ENCODE peak calls at places on chromosomes 13 and 19, in four cellular contexts. T is A549, G is K562, E is HepG2. R is an unnamed sample.

GRCh38 chr13:105937451-105937850 is 598.0 kb downstream of the EFNB2 start:
- DNase-seq in G (no peak), T (no peak), E (no peak), R (no peak)

GRCh38 chr13:30928971-30929370 is 3.5 kb upstream of the TEX26 start:
- DNase-seq in G (no peak), T (no peak), E (no peak), R (no peak)

GRCh38 chr13:66723606-66724005 is 506.5 kb downstream of the PCDH9 start:
- DNase-seq in G (no peak), E (no peak), T (no peak), R (no peak)

GRCh38 chr13:109383683-109384082 is 402.7 kb downstream of the IRS2 start:
- DNase-seq in T (no peak), G (no peak), E (no peak), R (no peak)

GRCh38 chr19:40273469-40274360 is 11.4 kb downstream of the AKT2 start:
- DNase-seq in T (no peak), G (no peak), E (no peak), R (no peak)

GRCh38 chr19:15199652-15200574 is 882 bp downstream of the NOTCH3 start:
- DNase-seq in E (no peak), T (no peak), G (peak; percentile 59), R (peak; percentile 89)

GRCh38 chr19:32222594-32222993 is 122.8 kb upstream of the ZNF507 start:
- DNase-seq in T (no peak), E (no peak), G (no peak), R (no peak)

GRCh38 chr19:39829702-39830275 is 4.2 kb downstream of the DYRK1B start:
- DNase-seq in G (no peak), T (no peak), E (no peak), R (no peak)

GRCh38 chr13:49086711-49087110 is 111.0 kb downstream of the FNDC3A start:
- DNase-seq in T (no peak), E (no peak), G (no peak), R (no peak)

GRCh38 chr19:3374369-3375112 is 8.2 kb downstream of the NFIC start:
- DNase-seq in G (peak; percentile 64), T (no peak), E (no peak), R (no peak)

GRCh38 chr19:17954401-17954800 is 12.5 kb upstream of the KCNN1 start:
- DNase-seq in E (no peak), T (no peak), G (no peak), R (no peak)

GRCh38 chr19:17951151-17952040 is 15.5 kb upstream of the KCNN1 start:
- DNase-seq in T (no peak), G (no peak), E (no peak), R (peak; percentile 39)

GRCh38 chr19:17953316-17953801 is 13.5 kb upstream of the KCNN1 start:
- DNase-seq in G (no peak), E (no peak), T (no peak), R (no peak)

GRCh38 chr19:17952041-17952976 is 14.6 kb upstream of the KCNN1 start:
- DNase-seq in G (peak; percentile 71), E (no peak), T (no peak), R (peak; percentile 47)

DNA sequence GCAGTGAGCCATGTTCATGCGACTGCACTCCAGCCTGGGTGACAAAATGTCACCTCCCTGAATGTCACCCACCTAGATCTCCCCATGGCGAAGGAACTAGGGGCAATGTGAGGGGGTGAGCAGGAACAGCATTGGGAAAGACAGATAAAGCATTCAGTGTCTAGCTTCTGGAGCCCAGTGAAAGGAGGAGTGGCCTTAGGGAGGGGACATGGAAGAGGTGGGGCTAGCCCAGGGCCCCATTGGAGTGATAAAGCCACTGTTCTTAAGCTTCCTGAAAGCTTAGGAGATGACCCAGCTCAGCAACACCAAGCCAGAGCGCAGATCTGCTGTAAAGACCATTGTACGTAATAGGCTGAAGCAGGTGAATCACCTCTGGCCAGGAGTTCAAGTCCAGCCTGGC is 13.0 kb upstream of the KCNN1 start:
- DNase-seq in G (peak; percentile 72), T (no peak), E (no peak), R (no peak)
- TF ChIP-seq NR3C1 in G (no peak), T (no peak), E (no peak), R (no peak)

GRCh38 chr13:102322211-102322610 is 79.6 kb downstream of the FGF14 start:
- DNase-seq in G (no peak), E (no peak), T (no peak), R (no peak)
- TF ChIP-seq NR3C1 in G (no peak), E (no peak), T (no peak), R (no peak)

GRCh38 chr19:452829-453228 is 8.0 kb downstream of the SHC2 start:
- DNase-seq in E (no peak), G (no peak), T (no peak), R (no peak)
- TF ChIP-seq NR3C1 in E (no peak), G (no peak), T (no peak), R (no peak)

GRCh38 chr19:18711893-18712292 is 28.4 kb downstream of the CRTC1 start:
- DNase-seq in G (no peak), E (no peak), T (no peak), R (no peak)

GRCh38 chr19:18710186-18710585 is 26.7 kb downstream of the CRTC1 start:
- DNase-seq in E (no peak), T (no peak), G (no peak), R (no peak)

GRCh38 chr19:18712981-18713380 is 29.5 kb downstream of the CRTC1 start:
- DNase-seq in G (no peak), T (no peak), E (no peak), R (no peak)

GRCh38 chr19:18709546-18709945 is 26.1 kb downstream of the CRTC1 start:
- DNase-seq in E (no peak), G (no peak), T (no peak), R (no peak)

DNA sequence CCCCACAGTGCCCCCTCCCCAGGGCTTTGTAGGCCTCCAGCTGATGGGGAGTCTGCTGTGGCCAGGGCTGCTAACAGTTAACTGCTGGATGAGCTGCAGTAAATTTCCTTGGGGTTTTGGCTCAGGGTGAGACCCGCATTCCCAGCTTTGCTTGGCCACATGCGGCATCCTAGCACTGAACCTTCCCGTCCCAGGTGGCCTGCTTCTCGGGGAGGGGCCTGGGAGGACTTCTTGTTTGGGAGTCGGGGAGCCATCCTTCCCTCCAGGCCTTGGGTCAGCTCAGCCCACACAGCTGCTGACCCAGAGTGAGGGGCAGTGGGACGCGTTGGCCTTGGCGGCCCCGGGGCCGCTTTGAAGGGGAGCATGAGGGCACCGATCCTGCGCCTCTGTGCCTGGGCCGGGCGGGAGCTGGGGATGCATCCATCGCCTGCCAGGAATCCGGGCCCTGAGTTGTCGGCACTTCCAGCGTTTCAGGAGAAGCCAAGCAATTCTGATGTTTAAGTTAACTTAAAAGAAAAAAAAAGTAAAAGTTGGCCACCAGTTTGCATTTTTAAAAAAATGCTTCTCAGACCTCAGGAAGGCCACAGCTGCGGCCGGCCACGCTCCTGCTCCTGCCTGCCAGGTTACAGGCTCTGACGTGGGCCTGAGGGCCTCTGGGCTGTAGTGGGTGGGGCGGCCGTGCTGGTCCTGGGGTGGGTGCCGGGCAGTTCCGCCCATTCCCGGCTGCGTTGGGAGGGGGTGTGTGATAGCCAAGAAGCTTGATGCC is 27.7 kb downstream of the CRTC1 start:
- DNase-seq in T (no peak), E (no peak), G (no peak), R (no peak)
- TF ChIP-seq NR3C1 in T (no peak), E (no peak), G (no peak), R (no peak)

GRCh38 chr13:51235186-51235585 is 13.0 kb downstream of the FAM124A start:
- DNase-seq in E (no peak), G (no peak), T (no peak), R (no peak)
- TF ChIP-seq NR3C1 in E (no peak), G (no peak), T (no peak), R (no peak)

DNA sequence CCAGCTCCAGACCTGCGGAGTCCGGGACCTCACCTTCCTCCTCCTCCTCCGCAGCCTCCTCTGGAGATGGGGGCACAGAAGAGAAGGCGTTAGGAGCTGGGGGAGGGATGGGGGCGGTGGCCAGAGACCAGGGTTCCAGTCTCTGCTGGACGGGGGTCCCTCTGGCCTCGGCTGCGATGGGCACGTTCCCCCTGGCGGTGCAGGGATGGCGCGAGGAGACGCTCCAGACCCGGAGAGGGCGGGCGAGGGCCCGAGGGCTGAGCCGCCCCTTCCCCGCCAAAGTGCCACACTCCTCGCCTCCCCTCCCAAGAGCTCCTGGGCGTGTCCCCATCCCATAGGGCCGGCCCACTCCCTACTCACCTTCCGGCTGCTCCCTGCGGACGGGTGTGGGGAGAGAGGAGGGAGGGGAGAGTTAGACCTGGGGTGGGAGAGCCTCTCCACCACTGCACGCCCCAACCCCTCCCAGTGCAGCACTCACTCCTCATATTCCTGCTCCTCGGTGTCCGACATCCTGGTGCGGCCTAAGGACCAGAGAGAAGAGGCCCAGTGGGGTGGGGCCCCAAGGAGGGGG is 2.3 kb downstream of the TNNT1 start:
- DNase-seq in G (peak; percentile 88), E (peak; percentile 25), T (peak; percentile 92), R (peak; percentile 89)
- TF ChIP-seq NR3C1 in G (no peak), E (no peak), T (no peak), R (no peak)

DNA sequence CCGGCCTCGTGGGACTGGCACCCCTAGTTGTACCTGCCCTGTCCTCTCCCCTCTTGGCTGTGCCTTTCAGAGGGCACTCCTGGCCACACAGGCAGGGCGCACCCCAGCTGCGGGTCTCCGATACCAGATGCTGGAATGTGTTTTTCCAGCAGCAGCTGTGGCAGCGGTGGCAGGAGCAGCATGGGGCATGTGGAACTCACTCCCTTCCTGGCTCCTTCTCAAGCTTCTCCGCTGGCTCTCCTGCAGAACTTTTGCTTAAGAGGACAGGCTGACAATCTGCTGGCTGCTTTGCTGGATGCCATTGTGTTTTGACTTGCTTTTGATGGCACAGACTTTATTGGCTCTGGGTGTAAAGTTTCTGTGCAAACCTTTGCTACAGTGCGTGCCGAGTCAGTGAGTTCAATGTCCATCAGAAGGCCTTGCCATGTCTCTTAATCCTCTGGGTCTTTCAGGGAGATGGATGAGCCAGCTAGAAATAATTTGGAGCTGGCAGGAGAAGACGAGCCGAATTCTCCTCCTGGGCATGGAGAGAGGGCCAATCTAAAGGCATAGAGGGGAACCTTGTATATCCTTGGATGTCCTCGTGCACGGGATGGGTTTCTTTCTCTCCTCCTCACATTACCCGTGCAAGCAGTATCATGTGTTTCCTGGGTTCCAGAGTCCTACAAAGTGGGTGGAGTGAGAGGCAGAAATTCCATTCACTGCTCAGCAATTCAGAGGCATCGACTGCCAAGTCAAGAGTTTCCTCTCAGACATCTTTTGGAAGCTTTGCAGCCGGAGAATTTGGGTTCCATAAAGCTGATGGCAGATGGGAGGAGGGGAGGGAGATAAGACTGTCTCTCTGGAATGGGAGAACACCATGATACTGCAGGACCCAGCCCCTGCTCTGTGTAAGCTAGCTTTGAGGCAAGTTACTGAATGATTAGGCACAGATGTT is 231.2 kb downstream of the FGF9 start:
- DNase-seq in E (peak; percentile 12), T (no peak), G (no peak), R (no peak)
- TF ChIP-seq NR3C1 in E (no peak), T (no peak), G (no peak), R (no peak)

DNA sequence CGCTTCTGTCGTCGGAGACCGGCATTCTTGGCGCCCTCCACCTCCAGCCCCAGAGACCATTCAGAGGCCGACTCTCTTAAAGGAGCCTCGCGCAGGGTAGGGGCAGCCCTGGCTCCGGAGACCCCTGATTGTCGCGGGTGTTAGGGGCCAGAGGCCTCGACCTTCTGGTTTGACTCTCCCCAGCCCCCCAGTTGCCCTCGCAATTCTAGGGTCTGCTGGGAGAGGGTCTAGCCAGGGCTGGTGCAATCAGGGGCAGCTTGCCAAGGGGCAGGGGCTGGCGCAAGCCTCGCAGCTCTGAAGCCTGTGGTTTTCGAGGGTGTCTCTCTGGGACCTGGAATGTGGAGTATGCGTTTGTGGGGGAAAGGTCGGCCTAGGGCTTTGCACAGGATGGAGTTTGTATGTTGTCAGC is 1.6 kb upstream of the SLC7A10 start:
- DNase-seq in G (no peak), E (peak; percentile 69), T (no peak), R (no peak)
- TF ChIP-seq NR3C1 in G (no peak), E (no peak), T (no peak), R (no peak)